ENCODE peak calls at places on chromosome X, in five cellular contexts. F is mesendoderm, L is trophoblast cell, K is neuronal stem cell, W is IMR-90. V is an unnamed sample.
A peak's percentile ranks its signal among the peaks of the same experiment; 100 is the strongest.

GRCh38 chrX:38061335-38061734 is 55.0 kb downstream of the SYTL5 start:
- DNase-seq in F (peak; percentile 52), L (no peak), K (no peak), W (peak; percentile 44), V (no peak)

GRCh38 chrX:31333181-31333831 is 261.5 kb upstream of the FTHL17 start:
- DNase-seq in F (peak; percentile 67), L (peak; percentile 67), K (no peak), W (peak; percentile 84), V (no peak)

GRCh38 chrX:56733459-56734046 is 4.5 kb downstream of the NBDY start:
- DNase-seq in F (peak; percentile 34), L (peak; percentile 76), K (no peak), W (peak; percentile 47), V (no peak)

GRCh38 chrX:110734894-110735541 is 60.6 kb downstream of the CHRDL1 start:
- DNase-seq in F (peak; percentile 76), L (peak; percentile 72), K (no peak), W (peak; percentile 69), V (no peak)

GRCh38 chrX:129647588-129648410 is 7.0 kb downstream of the APLN start:
- DNase-seq in F (no peak), L (no peak), K (no peak), W (no peak), V (peak; percentile 16)

GRCh38 chrX:68666580-68666979 is 19.1 kb downstream of the STARD8 start:
- DNase-seq in F (no peak), L (no peak), K (no peak), W (no peak), V (no peak)

GRCh38 chrX:73913580-73913979 is 350.6 kb downstream of the CHIC1 start:
- DNase-seq in F (no peak), L (no peak), K (no peak), W (peak; percentile 43), V (no peak)

GRCh38 chrX:85573801-85574200 is 194.3 kb upstream of the POF1B start:
- DNase-seq in F (no peak), L (no peak), K (no peak), W (no peak), V (no peak)

GRCh38 chrX:120549483-120550452 is 11.0 kb downstream of the CUL4B start:
- DNase-seq in F (peak; percentile 36), L (peak; percentile 73), K (no peak), W (peak; percentile 94), V (no peak)

GRCh38 chrX:54794004-54794403 is 4.1 kb downstream of the ITIH6 start:
- DNase-seq in F (no peak), L (no peak), K (no peak), W (no peak), V (no peak)

GRCh38 chrX:9644335-9644734 is 121.3 kb downstream of the GPR143 start:
- DNase-seq in F (no peak), L (no peak), K (no peak), W (no peak), V (no peak)

GRCh38 chrX:56783450-56783831 is 54.4 kb downstream of the NBDY start:
- DNase-seq in F (no peak), L (peak; percentile 92), K (no peak), W (peak; percentile 65), V (peak; percentile 43)

GRCh38 chrX:12567857-12568256 is 223.4 kb upstream of the PRPS2 start:
- DNase-seq in F (no peak), L (peak; percentile 31), K (no peak), W (peak; percentile 13), V (no peak)

GRCh38 chrX:14056201-14056600 is 26.5 kb upstream of the GEMIN8 start:
- DNase-seq in F (peak; percentile 65), L (peak; percentile 3), K (no peak), W (peak; percentile 2), V (no peak)

GRCh38 chrX:44474410-44474809 is 68.2 kb downstream of the FUNDC1 start:
- DNase-seq in F (no peak), L (no peak), K (no peak), W (no peak), V (no peak)

GRCh38 chrX:49727847-49728246 is 32.1 kb upstream of the PAGE1 start:
- DNase-seq in F (no peak), L (no peak), K (no peak), W (no peak), V (no peak)

GRCh38 chrX:103722505-103722904 is 11.8 kb downstream of the TMEM31 start:
- DNase-seq in F (no peak), L (no peak), K (no peak), W (peak; percentile 46), V (no peak)

GRCh38 chrX:24014388-24015018 is 12.5 kb downstream of the KLHL15 start:
- DNase-seq in F (no peak), L (no peak), K (no peak), W (peak; percentile 9), V (no peak)

GRCh38 chrX:22325091-22325490 is 52.4 kb downstream of the CBLL2 start:
- DNase-seq in F (no peak), L (no peak), K (no peak), W (peak; percentile 59), V (no peak)

GRCh38 chrX:9928083-9928482 is 39.1 kb upstream of the CLDN34 start:
- DNase-seq in F (peak; percentile 89), L (no peak), K (peak; percentile 71), W (peak; percentile 13), V (peak; percentile 85)

GRCh38 chrX:19824603-19825002 is 62.8 kb downstream of the SH3KBP1 start:
- DNase-seq in F (no peak), L (peak; percentile 56), K (no peak), W (peak; percentile 45), V (no peak)

GRCh38 chrX:136899206-136899605 is 18.7 kb upstream of the RBMX start:
- DNase-seq in F (no peak), L (no peak), K (no peak), W (no peak), V (no peak)

GRCh38 chrX:53494427-53494826 is 60.3 kb upstream of the HSD17B10 start:
- DNase-seq in F (peak; percentile 22), L (no peak), K (no peak), W (peak; percentile 29), V (no peak)

GRCh38 chrX:9566150-9566621 is 101.3 kb downstream of the TBL1X start:
- DNase-seq in F (no peak), L (peak; percentile 47), K (no peak), W (peak; percentile 91), V (no peak)

GRCh38 chrX:116379854-116380253 is 56.6 kb upstream of the SLC6A14 start:
- DNase-seq in F (no peak), L (no peak), K (no peak), W (peak; percentile 6), V (no peak)

GRCh38 chrX:133660356-133660755 is 245.1 kb upstream of the GPC4 start:
- DNase-seq in F (no peak), L (no peak), K (no peak), W (peak; percentile 48), V (no peak)

GRCh38 chrX:150897371-150898319 is 823 bp downstream of the CD99L2 start:
- DNase-seq in F (peak; percentile 51), L (peak; percentile 24), K (no peak), W (no peak), V (peak; percentile 39)

GRCh38 chrX:15474058-15474457 is 19.1 kb downstream of the PIR start:
- DNase-seq in F (no peak), L (no peak), K (no peak), W (no peak), V (no peak)

GRCh38 chrX:99933865-99934264 is 476.2 kb downstream of the PCDH19 start:
- DNase-seq in F (no peak), L (no peak), K (no peak), W (no peak), V (no peak)

GRCh38 chrX:140274761-140275525 is 229.9 kb downstream of the SOX3 start:
- DNase-seq in F (peak; percentile 84), L (no peak), K (peak; percentile 32), W (peak; percentile 49), V (peak; percentile 34)

GRCh38 chrX:107731831-107732502 is 43.6 kb downstream of the TSC22D3 start:
- DNase-seq in F (peak; percentile 88), L (no peak), K (no peak), W (peak; percentile 58), V (peak; percentile 93)

GRCh38 chrX:24131476-24131875 is 18.1 kb upstream of the ZFX start:
- DNase-seq in F (no peak), L (no peak), K (no peak), W (peak; percentile 22), V (no peak)

GRCh38 chrX:681989-682388 is 51.4 kb downstream of the SHOX start:
- DNase-seq in F (no peak), L (no peak), K (no peak), W (no peak), V (no peak)

GRCh38 chrX:680062-680461 is 49.5 kb downstream of the SHOX start:
- DNase-seq in F (no peak), L (no peak), K (no peak), W (no peak), V (no peak)

GRCh38 chrX:683572-683971 is 53.0 kb downstream of the SHOX start:
- DNase-seq in F (no peak), L (no peak), K (no peak), W (no peak), V (peak; percentile 39)

GRCh38 chrX:685120-686032 is 54.8 kb downstream of the SHOX start:
- DNase-seq in F (no peak), L (no peak), K (no peak), W (no peak), V (no peak)

GRCh38 chrX:682892-683291 is 52.3 kb downstream of the SHOX start:
- DNase-seq in F (no peak), L (no peak), K (no peak), W (no peak), V (no peak)
- H2BK120ac ChIP-seq in F (no peak overlapping the region), L (peak overlapping the region; percentile 30), K (no peak overlapping the region), W (no peak overlapping the region), V (no peak overlapping the region)

DNA sequence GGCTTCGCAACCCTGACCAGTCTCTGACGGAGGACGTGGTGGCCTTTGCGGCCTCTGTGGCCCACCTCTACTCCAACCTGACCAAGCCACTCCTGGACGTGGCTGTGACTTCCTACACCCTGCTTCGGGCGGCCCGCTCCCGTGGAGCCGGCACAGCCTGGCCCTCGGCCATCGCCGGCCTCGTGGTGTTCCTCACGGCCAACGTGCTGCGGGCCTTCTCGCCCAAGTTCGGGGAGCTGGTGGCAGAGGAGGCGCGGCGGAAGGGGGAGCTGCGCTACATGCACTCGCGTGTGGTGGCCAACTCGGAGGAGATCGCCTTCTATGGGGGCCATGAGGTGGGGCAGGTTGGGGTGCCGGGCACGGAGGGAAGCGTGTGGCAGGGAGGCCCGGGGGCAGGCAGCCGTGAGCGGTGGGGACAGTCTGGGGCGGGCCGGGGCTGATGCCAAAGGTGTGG is 1.2 kb downstream of the ABCD1 start:
- DNase-seq in F (no peak), L (no peak), K (no peak), W (no peak), V (no peak)
- H3K23ac ChIP-seq in F (no peak overlapping the region), L (no peak overlapping the region), K (no peak overlapping the region), W (no peak overlapping the region), V (no peak overlapping the region)

DNA sequence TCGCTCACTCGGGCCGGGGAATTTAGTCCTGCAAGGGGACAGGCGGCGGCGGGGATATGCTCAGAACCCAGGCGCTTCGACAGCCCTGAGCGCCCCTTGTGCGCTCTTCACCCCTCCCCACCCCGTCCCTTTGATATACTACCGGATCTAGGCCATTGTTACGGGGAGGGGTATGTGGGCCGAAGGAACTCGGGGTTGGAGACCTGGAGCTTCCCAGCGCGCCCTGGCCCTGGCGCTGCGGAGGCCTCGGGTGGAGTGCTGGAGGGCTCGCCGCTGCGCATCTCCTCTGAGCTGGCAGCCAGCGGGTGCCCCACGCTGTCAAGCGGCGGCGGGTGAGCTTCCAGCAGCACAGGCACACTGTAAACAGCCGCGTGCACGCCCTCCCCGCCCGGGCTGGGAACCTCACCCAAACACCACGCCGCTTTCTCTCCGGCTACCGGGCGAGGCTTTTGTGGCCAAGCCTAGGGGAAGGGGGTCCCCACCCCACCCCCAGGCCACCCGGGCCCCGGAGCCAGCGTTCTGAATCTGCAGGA is 54.5 kb upstream of the BCOR start:
- DNase-seq in F (peak; percentile 11), L (no peak), K (no peak), W (no peak), V (peak; percentile 65)
- H2BK120ac ChIP-seq in F (no peak overlapping the region), L (no peak overlapping the region), K (no peak overlapping the region), W (no peak overlapping the region), V (no peak overlapping the region)

GRCh38 chrX:1912193-1912592 is 297.3 kb downstream of the ASMT start:
- DNase-seq in F (no peak), L (no peak), K (no peak), W (no peak), V (no peak)
- H3K23ac ChIP-seq in F (no peak overlapping the region), L (no peak overlapping the region), K (no peak overlapping the region), W (no peak overlapping the region), V (no peak overlapping the region)